ENCODE peak calls at places on chromosomes 6 and 20, in four cellular contexts. One of them, this sample, is unnamed.

GRCh38 chr20:3786665-3787639 is at the start of gene CENPB:
- DNase-seq in HCT116: peak
- DNase-seq in K562: peak
- DNase-seq in HepG2: peak
- DNase-seq in this sample: peak

GRCh38 chr20:37282558-37282957 is 6.9 kb upstream of the MANBAL start:
- DNase-seq in HCT116: no peak
- DNase-seq in K562: no peak
- DNase-seq in HepG2: no peak
- DNase-seq in this sample: no peak

GRCh38 chr20:63134201-63134612 is 81.7 kb downstream of the YTHDF1 start:
- DNase-seq in HCT116: no peak
- DNase-seq in K562: peak
- DNase-seq in HepG2: no peak
- DNase-seq in this sample: no peak

GRCh38 chr6:155047523-155047922 is 52.4 kb downstream of the TIAM2 start:
- DNase-seq in HCT116: no peak
- DNase-seq in K562: no peak
- DNase-seq in HepG2: no peak
- DNase-seq in this sample: no peak

GRCh38 chr6:2502998-2503674 is 247.6 kb downstream of the MYLK4 start:
- DNase-seq in HCT116: no peak
- DNase-seq in K562: no peak
- DNase-seq in HepG2: no peak
- DNase-seq in this sample: no peak

GRCh38 chr6:116073765-116074450 is 13.2 kb upstream of the FRK start:
- DNase-seq in HCT116: no peak
- DNase-seq in K562: no peak
- DNase-seq in HepG2: peak
- DNase-seq in this sample: no peak

GRCh38 chr20:58714340-58714922 is 21.8 kb downstream of the NPEPL1 start:
- DNase-seq in HCT116: no peak
- DNase-seq in K562: no peak
- DNase-seq in HepG2: no peak
- DNase-seq in this sample: no peak

GRCh38 chr6:116439572-116439971 is 21.6 kb upstream of the CALHM6 start:
- DNase-seq in HCT116: no peak
- DNase-seq in K562: no peak
- DNase-seq in HepG2: no peak
- DNase-seq in this sample: no peak

GRCh38 chr6:142844065-142844755 is 100.8 kb downstream of the HIVEP2 start:
- DNase-seq in HCT116: no peak
- DNase-seq in K562: no peak
- DNase-seq in HepG2: no peak
- DNase-seq in this sample: no peak

GRCh38 chr20:62220666-62221568 is 839 bp upstream of the HRH3 start:
- DNase-seq in HCT116: no peak
- DNase-seq in K562: no peak
- DNase-seq in HepG2: no peak
- DNase-seq in this sample: no peak

GRCh38 chr6:97160280-97160679 is 122.7 kb downstream of the MMS22L start:
- DNase-seq in HCT116: no peak
- DNase-seq in K562: no peak
- DNase-seq in HepG2: no peak
- DNase-seq in this sample: no peak

GRCh38 chr20:15200139-15200538 is 862.7 kb upstream of the FLRT3 start:
- DNase-seq in HCT116: no peak
- DNase-seq in K562: no peak
- DNase-seq in HepG2: no peak
- DNase-seq in this sample: no peak

GRCh38 chr6:169864148-169865030 is 113.0 kb downstream of the ERMARD start:
- DNase-seq in HCT116: no peak
- DNase-seq in K562: no peak
- DNase-seq in HepG2: no peak
- DNase-seq in this sample: no peak

GRCh38 chr20:49230021-49230420 is 10.8 kb downstream of the DDX27 start:
- DNase-seq in HCT116: no peak
- DNase-seq in K562: no peak
- DNase-seq in HepG2: no peak
- DNase-seq in this sample: no peak
- TF ChIP-seq FOSL1 in HCT116: no peak
- TF ChIP-seq FOSL1 in K562: no peak
- TF ChIP-seq FOSL1 in HepG2: no peak
- TF ChIP-seq FOSL1 in this sample: no peak

DNA sequence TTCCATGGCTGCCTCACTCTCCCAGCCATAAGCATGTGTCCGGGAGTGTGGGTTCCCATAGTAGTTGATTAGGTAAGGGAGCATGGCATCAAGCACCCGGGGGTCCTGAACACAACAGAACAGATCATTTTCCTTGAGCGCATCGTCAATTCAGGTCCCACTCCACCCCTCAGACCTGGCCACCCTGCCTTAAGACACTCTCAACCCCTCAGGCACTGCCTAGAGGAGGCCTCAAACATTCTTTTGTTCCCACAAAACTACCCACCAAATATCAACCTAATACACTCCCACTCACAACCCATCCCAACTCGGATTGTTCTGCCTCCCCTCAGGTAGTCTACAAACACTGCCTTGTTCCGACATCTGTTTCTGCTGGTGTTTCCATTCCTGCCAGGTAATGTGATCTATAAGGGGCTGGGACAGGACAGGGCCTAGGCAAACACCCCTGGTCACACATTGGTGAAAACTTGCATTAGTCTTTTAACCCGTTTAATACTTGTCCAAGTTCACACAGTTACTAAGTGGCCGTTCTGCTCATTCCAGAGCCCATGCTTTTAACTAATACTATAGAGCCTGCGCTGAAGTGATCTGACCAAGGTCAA is 1.4 kb downstream of the NFS1 start:
- DNase-seq in HCT116: no peak
- DNase-seq in K562: no peak
- DNase-seq in HepG2: peak
- DNase-seq in this sample: no peak
- TF ChIP-seq JUND in HCT116: no peak
- TF ChIP-seq JUND in K562: no peak
- TF ChIP-seq JUND in HepG2: no peak
- TF ChIP-seq JUND in this sample: no peak

DNA sequence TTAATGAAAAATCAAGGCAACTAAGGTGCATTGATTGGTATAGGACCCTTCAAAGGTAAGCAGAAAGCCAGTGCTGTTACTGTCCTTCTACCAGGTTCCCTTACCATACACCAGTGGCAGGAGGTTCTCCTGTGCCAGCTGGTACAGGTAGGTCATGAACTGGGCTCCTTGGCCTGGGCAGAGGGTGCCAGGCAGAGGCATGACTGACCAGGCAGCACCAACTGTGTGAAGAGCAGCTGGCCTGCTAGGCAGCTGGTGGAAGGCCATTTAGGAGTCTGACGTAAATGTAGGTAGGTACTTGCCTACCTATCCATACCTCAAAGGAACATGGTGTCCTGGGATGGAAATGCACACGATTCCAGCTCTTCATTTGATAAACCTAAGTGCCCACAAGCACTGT is 23.3 kb downstream of the PCNA start:
- DNase-seq in HCT116: no peak
- DNase-seq in K562: no peak
- DNase-seq in HepG2: no peak
- DNase-seq in this sample: no peak
- TF ChIP-seq FOSL1 in HCT116: no peak
- TF ChIP-seq FOSL1 in K562: no peak
- TF ChIP-seq FOSL1 in HepG2: no peak
- TF ChIP-seq FOSL1 in this sample: no peak

GRCh38 chr6:4885534-4885933 is 109.3 kb downstream of the CDYL start:
- DNase-seq in HCT116: no peak
- DNase-seq in K562: no peak
- DNase-seq in HepG2: no peak
- DNase-seq in this sample: no peak
- TF ChIP-seq JUND in HCT116: no peak
- TF ChIP-seq JUND in K562: no peak
- TF ChIP-seq JUND in HepG2: no peak
- TF ChIP-seq JUND in this sample: no peak